ENCODE peak calls at places on chromosomes 5 and 9, in six cellular contexts. T, A, R, D, L and X are unnamed samples.

GRCh38 chr9:137506702-137507171 is 43.5 kb downstream of the PNPLA7 start:
- DNase-seq in A (peak; percentile 38), D (peak; percentile 93), L (peak; percentile 56), R (no peak), T (no peak), X (peak; percentile 23)

GRCh38 chr5:139382371-139382770 is 726 bp downstream of the SLC23A1 start:
- DNase-seq in A (no peak), T (peak; percentile 44), R (no peak), L (peak; percentile 67), D (no peak), X (no peak)

GRCh38 chr9:135305546-135306180 is 173.9 kb upstream of the PPP1R26 start:
- DNase-seq in T (no peak), D (no peak), A (no peak), L (no peak), R (no peak), X (no peak)

GRCh38 chr9:82466616-82467251 is 478.2 kb downstream of the SPATA31D1 start:
- DNase-seq in A (peak; percentile 4), R (peak; percentile 17), D (peak; percentile 25), L (no peak), T (peak; percentile 90), X (no peak)

GRCh38 chr5:135367554-135367953 is 31.5 kb downstream of the MACROH2A1 start:
- DNase-seq in L (peak; percentile 38), R (no peak), D (no peak), A (no peak), T (peak; percentile 12), X (no peak)

GRCh38 chr9:133780404-133780945 is 42.3 kb upstream of the SARDH start:
- DNase-seq in T (peak; percentile 36), D (no peak), R (no peak), L (peak; percentile 48), A (no peak), X (no peak)

GRCh38 chr9:130196643-130197042 is 24.4 kb downstream of the NCS1 start:
- DNase-seq in D (no peak), L (no peak), R (no peak), T (no peak), A (peak; percentile 64), X (no peak)

GRCh38 chr5:77204967-77205366 is 5.5 kb upstream of the PDE8B start:
- DNase-seq in A (no peak), R (no peak), T (no peak), D (no peak), L (no peak), X (no peak)

GRCh38 chr9:87711857-87712800 is 13.8 kb upstream of the CTSL start:
- DNase-seq in R (no peak), D (peak; percentile 96), L (no peak), A (peak; percentile 81), T (peak; percentile 65), X (peak; percentile 69)

GRCh38 chr5:121704291-121704690 is 147.4 kb upstream of the FTMT start:
- DNase-seq in D (no peak), A (no peak), T (no peak), R (no peak), L (no peak), X (no peak)

GRCh38 chr9:13083973-13084528 is 195.4 kb downstream of the MPDZ start:
- DNase-seq in L (no peak), R (no peak), A (peak; percentile 66), T (no peak), D (peak; percentile 21), X (peak; percentile 10)

GRCh38 chr9:115073456-115073855 is 44.5 kb downstream of the TNC start:
- DNase-seq in R (no peak), A (no peak), T (no peak), L (no peak), D (no peak), X (no peak)

GRCh38 chr9:72675586-72675985 is 154.2 kb downstream of the TMC1 start:
- DNase-seq in R (no peak), D (peak; percentile 76), L (no peak), T (no peak), A (no peak), X (no peak)

GRCh38 chr9:38415846-38416245 is 8.4 kb downstream of the IGFBPL1 start:
- DNase-seq in L (no peak), T (no peak), R (no peak), A (no peak), D (no peak), X (no peak)

GRCh38 chr9:131727184-131727785 is 12.6 kb downstream of the RAPGEF1 start:
- DNase-seq in L (peak; percentile 41), D (peak; percentile 48), T (no peak), A (peak; percentile 24), R (no peak), X (peak; percentile 45)

GRCh38 chr5:172448999-172449398 is 5.3 kb downstream of the SH3PXD2B start:
- DNase-seq in T (no peak), R (no peak), L (peak; percentile 34), A (no peak), D (no peak), X (no peak)

GRCh38 chr5:69468631-69469030 is 24.0 kb upstream of the OCLN start:
- DNase-seq in L (no peak), R (no peak), D (no peak), T (no peak), A (no peak), X (no peak)

GRCh38 chr5:107381189-107381856 is 289.4 kb downstream of the EFNA5 start:
- DNase-seq in D (peak; percentile 83), A (peak; percentile 75), T (no peak), L (no peak), R (peak; percentile 32), X (peak; percentile 90)

GRCh38 chr9:3043369-3043768 is 199.5 kb upstream of the PUM3 start:
- DNase-seq in A (peak; percentile 6), R (no peak), L (no peak), D (peak; percentile 4), T (no peak), X (peak; percentile 35)

GRCh38 chr5:89849819-89850515 is 559.6 kb downstream of the CETN3 start:
- DNase-seq in D (peak; percentile 11), T (peak; percentile 58), R (no peak), A (no peak), L (no peak), X (no peak)

GRCh38 chr5:89847743-89848142 is 561.8 kb downstream of the CETN3 start:
- DNase-seq in A (peak; percentile 1), L (no peak), T (no peak), R (no peak), D (no peak), X (no peak)

GRCh38 chr5:89850516-89850865 is 559.1 kb downstream of the CETN3 start:
- DNase-seq in A (no peak), T (no peak), D (no peak), R (no peak), L (no peak), X (no peak)

GRCh38 chr5:89844548-89844947 is 565.0 kb downstream of the CETN3 start:
- DNase-seq in A (no peak), D (no peak), L (no peak), T (peak; percentile 78), R (no peak), X (no peak)
- TF ChIP-seq CTCF in A (no peak), D (no peak), L (no peak), T (peak; percentile 23), R (no peak), X (no peak)

GRCh38 chr5:180209137-180209581 is at the start of gene RASGEF1C:
- DNase-seq in R (peak; percentile 85), L (peak; percentile 87), A (peak; percentile 47), D (peak; percentile 46), T (peak; percentile 87), X (no peak)
- TF ChIP-seq CTCF in R (peak; percentile 22), L (no peak), A (peak; percentile 65), D (peak; percentile 12), T (peak; percentile 62), X (peak; percentile 43)

GRCh38 chr9:127543221-127543620 is 68.9 kb upstream of the STXBP1 start:
- DNase-seq in T (no peak), A (no peak), D (peak; percentile 68), R (no peak), L (no peak), X (no peak)

GRCh38 chr9:127546125-127546832 is 65.8 kb upstream of the STXBP1 start:
- DNase-seq in T (no peak), L (no peak), R (no peak), A (no peak), D (no peak), X (no peak)

GRCh38 chr9:127543973-127544533 is 68.0 kb upstream of the STXBP1 start:
- DNase-seq in A (no peak), R (no peak), L (no peak), D (no peak), T (no peak), X (no peak)

GRCh38 chr9:127548352-127548878 is 63.7 kb upstream of the STXBP1 start:
- DNase-seq in D (no peak), A (no peak), L (no peak), T (no peak), R (no peak), X (no peak)

GRCh38 chr9:127545196-127546124 is 66.6 kb upstream of the STXBP1 start:
- DNase-seq in R (peak; percentile 83), D (peak; percentile 77), A (peak; percentile 56), L (no peak), T (peak; percentile 82), X (no peak)
- TF ChIP-seq CTCF in R (no peak), D (peak; percentile 15), A (no peak), L (no peak), T (no peak), X (peak; percentile 11)

DNA sequence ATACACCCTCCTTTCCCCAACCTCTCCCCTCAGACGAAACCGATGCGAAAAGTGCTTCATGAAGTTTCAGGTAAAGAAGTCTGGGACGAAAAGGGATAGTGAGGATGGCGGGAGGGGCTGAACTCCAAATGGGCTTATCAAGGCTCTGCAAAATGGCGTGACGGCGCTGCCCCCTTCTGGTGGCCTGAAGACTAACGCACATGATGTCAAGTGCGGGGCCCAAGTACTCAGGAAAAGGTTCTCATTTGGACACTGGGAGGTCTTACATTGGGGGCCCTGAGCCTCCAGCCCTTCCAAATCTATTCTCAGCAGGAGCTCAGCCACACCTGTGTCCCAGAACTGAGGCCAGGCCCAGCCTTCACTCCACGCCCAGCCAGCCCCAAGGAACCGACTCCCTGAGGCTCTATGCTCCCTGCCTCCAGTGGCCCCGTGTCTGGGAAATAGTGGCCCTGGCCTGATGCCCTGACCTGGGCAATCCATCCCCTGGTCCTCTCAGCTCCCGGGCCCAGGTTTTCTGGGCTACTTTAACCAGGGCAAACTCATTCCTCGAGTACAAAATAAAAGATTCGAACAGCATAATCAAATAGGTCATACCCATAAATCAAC is 119.9 kb downstream of the KCNIP1 start:
- DNase-seq in D (peak; percentile 61), R (peak; percentile 63), A (peak; percentile 52), T (peak; percentile 91), L (peak; percentile 78), X (no peak)
- TF ChIP-seq CTCF in D (peak; percentile 78), R (peak; percentile 87), A (peak; percentile 71), T (peak; percentile 92), L (no peak), X (peak; percentile 81)

DNA sequence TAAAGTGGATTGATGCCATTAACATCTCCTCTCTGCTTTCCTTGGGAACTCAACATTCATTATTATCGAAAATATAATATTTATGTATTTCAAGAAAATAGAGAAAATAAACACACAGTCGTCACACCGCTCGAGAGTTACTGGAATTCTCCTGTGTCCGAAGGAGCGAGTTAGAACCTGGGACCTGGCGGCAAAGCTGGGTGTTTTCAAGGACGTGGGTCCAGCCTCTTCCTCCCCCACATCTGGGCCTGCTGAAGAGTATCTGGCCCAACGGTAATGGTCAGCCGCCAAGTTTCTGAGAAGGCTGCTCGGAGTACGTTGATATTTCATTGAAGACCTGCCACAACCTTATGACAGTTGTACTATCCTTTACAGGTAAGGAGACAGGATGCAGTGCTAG is 47.9 kb downstream of the IRX2 start:
- DNase-seq in T (no peak), R (no peak), L (no peak), A (no peak), D (no peak), X (no peak)
- TF ChIP-seq CTCF in T (no peak), R (no peak), L (no peak), A (no peak), D (no peak), X (no peak)